ENCODE peak calls at places on chromosomes 1 and 21, in seven cellular contexts. One of them, this sample, is unnamed.

GRCh38 chr21:34620084-34620665 is 5.3 kb upstream of the RCAN1 start:
- DNase-seq in stromal cell of bone marrow: no peak
- DNase-seq in AG20443: no peak
- DNase-seq in NCI-H345: no peak
- DNase-seq in GM13977: no peak
- DNase-seq in germinal center: no peak
- DNase-seq in RPMI8226: no peak
- DNase-seq in this sample: peak

GRCh38 chr1:54803761-54804470 is 2.8 kb upstream of the TTC22 start:
- DNase-seq in stromal cell of bone marrow: peak
- DNase-seq in AG20443: peak
- DNase-seq in NCI-H345: no peak
- DNase-seq in GM13977: no peak
- DNase-seq in germinal center: no peak
- DNase-seq in RPMI8226: peak
- DNase-seq in this sample: no peak

GRCh38 chr1:206859082-206859491 is 6.3 kb upstream of the IL20 start:
- DNase-seq in stromal cell of bone marrow: no peak
- DNase-seq in AG20443: no peak
- DNase-seq in NCI-H345: no peak
- DNase-seq in GM13977: no peak
- DNase-seq in germinal center: no peak
- DNase-seq in RPMI8226: no peak
- DNase-seq in this sample: no peak

GRCh38 chr1:168606096-168606495 is 29.7 kb downstream of the XCL1 start:
- DNase-seq in stromal cell of bone marrow: no peak
- DNase-seq in AG20443: no peak
- DNase-seq in NCI-H345: no peak
- DNase-seq in GM13977: no peak
- DNase-seq in germinal center: no peak
- DNase-seq in RPMI8226: no peak
- DNase-seq in this sample: no peak

GRCh38 chr1:25026757-25027450 is 96.8 kb upstream of the RUNX3 start:
- DNase-seq in stromal cell of bone marrow: no peak
- DNase-seq in AG20443: no peak
- DNase-seq in NCI-H345: no peak
- DNase-seq in GM13977: no peak
- DNase-seq in germinal center: no peak
- DNase-seq in RPMI8226: peak
- DNase-seq in this sample: no peak

GRCh38 chr21:20802201-20802600 is 196.0 kb upstream of the NCAM2 start:
- DNase-seq in stromal cell of bone marrow: no peak
- DNase-seq in AG20443: no peak
- DNase-seq in NCI-H345: no peak
- DNase-seq in GM13977: no peak
- DNase-seq in germinal center: no peak
- DNase-seq in RPMI8226: no peak
- DNase-seq in this sample: no peak

GRCh38 chr1:110556471-110556807 is 37.5 kb upstream of the KCNA10 start:
- DNase-seq in stromal cell of bone marrow: no peak
- DNase-seq in AG20443: no peak
- DNase-seq in NCI-H345: no peak
- DNase-seq in GM13977: no peak
- DNase-seq in germinal center: no peak
- DNase-seq in RPMI8226: no peak
- DNase-seq in this sample: peak

GRCh38 chr1:225691861-225692516 is 39.1 kb upstream of the ENAH start:
- DNase-seq in stromal cell of bone marrow: peak
- DNase-seq in AG20443: peak
- DNase-seq in NCI-H345: no peak
- DNase-seq in GM13977: no peak
- DNase-seq in germinal center: no peak
- DNase-seq in RPMI8226: no peak
- DNase-seq in this sample: no peak

GRCh38 chr1:109807822-109808680 is 44.3 kb upstream of the EPS8L3 start:
- DNase-seq in stromal cell of bone marrow: no peak
- DNase-seq in AG20443: peak
- DNase-seq in NCI-H345: no peak
- DNase-seq in GM13977: no peak
- DNase-seq in germinal center: no peak
- DNase-seq in RPMI8226: no peak
- DNase-seq in this sample: no peak

GRCh38 chr1:15261155-15262002 is 14.4 kb downstream of the FHAD1 start:
- DNase-seq in stromal cell of bone marrow: no peak
- DNase-seq in AG20443: peak
- DNase-seq in NCI-H345: no peak
- DNase-seq in GM13977: no peak
- DNase-seq in germinal center: no peak
- DNase-seq in RPMI8226: no peak
- DNase-seq in this sample: no peak

GRCh38 chr1:12435639-12436344 is 182.2 kb downstream of the DHRS3 start:
- DNase-seq in stromal cell of bone marrow: no peak
- DNase-seq in AG20443: no peak
- DNase-seq in NCI-H345: no peak
- DNase-seq in GM13977: peak
- DNase-seq in germinal center: no peak
- DNase-seq in RPMI8226: no peak
- DNase-seq in this sample: no peak

GRCh38 chr1:200771625-200772555 is 33.2 kb downstream of the CAMSAP2 start:
- DNase-seq in stromal cell of bone marrow: no peak
- DNase-seq in AG20443: no peak
- DNase-seq in NCI-H345: no peak
- DNase-seq in GM13977: no peak
- DNase-seq in germinal center: no peak
- DNase-seq in RPMI8226: no peak
- DNase-seq in this sample: no peak

This sample was measured in heart right ventricle.